ENCODE peak calls at places on chromosomes 1 and 21, in six cellular contexts. Q, M, Y, N, T and W are unnamed samples.

GRCh38 chr21:28834335-28835238 is 158.1 kb downstream of the LTN1 start:
- DNase-seq in Y (no peak), Q (peak), T (no peak), M (no peak), N (peak), W (peak)

GRCh38 chr1:46442317-46443161 is 47.1 kb upstream of the DMBX1 start:
- DNase-seq in N (peak), M (peak), T (peak), Y (peak), Q (peak), W (peak)

GRCh38 chr1:185819798-185820197 is 85.6 kb downstream of the HMCN1 start:
- DNase-seq in N (no peak), Y (no peak), T (no peak), Q (no peak), M (no peak), W (no peak)

GRCh38 chr1:20485527-20486456 is at the start of gene CAMK2N1:
- DNase-seq in Y (no peak), N (peak), T (peak), Q (peak), M (peak), W (peak)

GRCh38 chr1:172452536-172453159 is 8.8 kb upstream of the PIGC start:
- DNase-seq in N (no peak), Q (no peak), M (no peak), Y (no peak), T (no peak), W (no peak)

GRCh38 chr1:34781071-34781843 is at the start of gene GJB3:
- DNase-seq in M (no peak), N (peak), Q (peak), Y (no peak), T (peak), W (peak)

GRCh38 chr21:27246741-27247140 is 279.9 kb upstream of the ADAMTS5 start:
- DNase-seq in N (no peak), T (peak), M (no peak), Q (no peak), Y (no peak), W (no peak)

GRCh38 chr1:14954210-14954609 is 199.3 kb upstream of the TMEM51 start:
- DNase-seq in N (no peak), Y (no peak), M (no peak), Q (no peak), T (peak), W (peak)

GRCh38 chr1:93567255-93567918 is 114.2 kb downstream of the BCAR3 start:
- DNase-seq in N (no peak), Q (no peak), Y (no peak), T (peak), M (no peak), W (peak)